ENCODE peak calls at places on chromosome 21, in six cellular contexts. R is A549, O is SK-N-SH, V is H1, S is GM12878, B is HepG2. X is an unnamed sample.

GRCh38 chr21:37712204-37712934 is 203.9 kb downstream of the KCNJ6 start:
- DNase-seq in V (peak), O (peak), B (peak), R (peak), S (no peak), X (peak)

GRCh38 chr21:46128983-46129571 is 26.3 kb downstream of the FTCD start:
- DNase-seq in B (no peak), S (no peak), V (no peak), O (no peak), R (no peak), X (no peak)

GRCh38 chr21:32278068-32278467 is 781 bp downstream of the MIS18A start:
- DNase-seq in S (no peak), V (no peak), O (peak), B (no peak), R (no peak), X (no peak)

GRCh38 chr21:46110499-46111192 is 12.7 kb downstream of the COL6A2 start:
- DNase-seq in B (no peak), O (peak), V (no peak), R (no peak), S (no peak), X (no peak)

GRCh38 chr21:44750675-44751025 is 39.3 kb upstream of the TSPEAR start:
- DNase-seq in R (no peak), V (no peak), S (no peak), B (no peak), O (no peak), X (no peak)

GRCh38 chr21:28334407-28334806 is 658.3 kb downstream of the LTN1 start:
- DNase-seq in S (no peak), O (no peak), R (no peak), V (no peak), B (no peak), X (no peak)

GRCh38 chr21:26070822-26071425 is 99.6 kb downstream of the APP start:
- DNase-seq in R (peak), V (no peak), S (no peak), O (peak), B (no peak), X (no peak)

GRCh38 chr21:26790289-26790688 is 54.9 kb downstream of the ADAMTS1 start:
- DNase-seq in S (no peak), B (no peak), V (no peak), R (no peak), O (no peak), X (no peak)

GRCh38 chr21:17578162-17578561 is 34.5 kb downstream of the BTG3 start:
- DNase-seq in O (no peak), B (no peak), S (no peak), V (no peak), R (no peak), X (no peak)

GRCh38 chr21:44874497-44875331 is 1.2 kb upstream of the PTTG1IP start:
- DNase-seq in R (no peak), S (no peak), B (no peak), V (no peak), O (no peak), X (no peak)

GRCh38 chr21:45880097-45881068 is 101.2 kb upstream of the COL6A1 start:
- DNase-seq in S (no peak), B (peak), O (peak), R (peak), V (peak), X (peak)

GRCh38 chr21:25039461-25040380 is 567.6 kb downstream of the MRPL39 start:
- DNase-seq in R (no peak), O (no peak), B (no peak), S (peak), V (no peak), X (no peak)

GRCh38 chr21:19123053-19123452 is 719.5 kb upstream of the TMPRSS15 start:
- DNase-seq in O (no peak), B (no peak), S (no peak), R (no peak), V (no peak), X (no peak)

GRCh38 chr21:45747802-45748445 is 104.4 kb downstream of the PCBP3 start:
- DNase-seq in O (peak), R (peak), S (no peak), B (no peak), V (no peak), X (no peak)

GRCh38 chr21:40117236-40117635 is 250.0 kb downstream of the PCP4 start:
- DNase-seq in B (no peak), V (no peak), R (no peak), S (no peak), O (no peak), X (no peak)

GRCh38 chr21:45176141-45176540 is 101.8 kb downstream of the ADARB1 start:
- DNase-seq in B (no peak), V (no peak), O (no peak), R (no peak), S (no peak), X (no peak)

GRCh38 chr21:39681845-39682244 is 63.1 kb upstream of the IGSF5 start:
- DNase-seq in B (no peak), V (no peak), S (no peak), O (no peak), R (peak), X (no peak)

GRCh38 chr21:45270306-45270821 is 17.3 kb downstream of the POFUT2 start:
- DNase-seq in S (no peak), B (no peak), R (peak), O (no peak), V (no peak), X (no peak)

GRCh38 chr21:46181436-46181835 is 2.8 kb downstream of the SPATC1L start:
- DNase-seq in R (no peak), O (no peak), V (no peak), S (no peak), B (no peak), X (peak)

GRCh38 chr21:14846619-14847018 is 218.2 kb downstream of the NRIP1 start:
- DNase-seq in S (no peak), V (no peak), B (no peak), R (no peak), O (no peak), X (no peak)

GRCh38 chr21:41581592-41582228 is 73.8 kb upstream of the TMPRSS2 start:
- DNase-seq in S (no peak), B (no peak), R (no peak), V (no peak), O (no peak), X (no peak)

GRCh38 chr21:46457801-46458314 is 833 bp upstream of the DIP2A start:
- DNase-seq in V (no peak), S (no peak), B (peak), O (peak), R (peak), X (peak)

GRCh38 chr21:38165466-38166213 is 91.2 kb upstream of the KCNJ15 start:
- DNase-seq in O (peak), R (no peak), S (no peak), V (no peak), B (no peak), X (no peak)

GRCh38 chr21:15152591-15152990 is 87.8 kb upstream of the NRIP1 start:
- DNase-seq in B (no peak), R (no peak), O (no peak), V (no peak), S (no peak), X (no peak)

GRCh38 chr21:45021428-45022347 is 52.7 kb upstream of the ADARB1 start:
- DNase-seq in B (peak), V (no peak), R (no peak), S (no peak), O (no peak), X (no peak)

GRCh38 chr21:33374080-33374873 is 28.9 kb upstream of the IFNGR2 start:
- DNase-seq in V (no peak), R (peak), O (peak), B (peak), S (no peak), X (no peak)

GRCh38 chr21:15004721-15005370 is 60.0 kb downstream of the NRIP1 start:
- DNase-seq in R (no peak), S (no peak), B (no peak), V (no peak), O (no peak), X (no peak)

GRCh38 chr21:15566692-15567091 is 163.1 kb upstream of the USP25 start:
- DNase-seq in V (no peak), R (no peak), S (no peak), B (no peak), O (peak), X (no peak)

GRCh38 chr21:46099476-46099875 is 1.6 kb downstream of the COL6A2 start:
- DNase-seq in O (peak), S (no peak), V (no peak), B (peak), R (no peak), X (no peak)

GRCh38 chr21:21101911-21102310 is 103.7 kb downstream of the NCAM2 start:
- DNase-seq in V (no peak), S (no peak), R (no peak), O (peak), B (peak), X (peak)

GRCh38 chr21:15775981-15776380 is 46.2 kb downstream of the USP25 start:
- DNase-seq in S (no peak), O (no peak), B (no peak), R (no peak), V (no peak), X (no peak)

GRCh38 chr21:30981403-30981802 is 56.9 kb downstream of the KRTAP19-8 start:
- DNase-seq in B (no peak), S (no peak), V (no peak), R (no peak), O (no peak), X (no peak)

GRCh38 chr21:30988706-30989105 is 49.6 kb downstream of the KRTAP19-8 start:
- DNase-seq in R (no peak), O (no peak), V (no peak), B (no peak), S (no peak), X (no peak)

GRCh38 chr21:30990514-30991304 is 47.6 kb downstream of the KRTAP19-8 start:
- DNase-seq in O (no peak), B (no peak), S (no peak), R (no peak), V (no peak), X (no peak)

GRCh38 chr21:30984897-30985296 is 53.4 kb downstream of the KRTAP19-8 start:
- DNase-seq in O (no peak), V (no peak), B (no peak), R (no peak), S (no peak), X (no peak)

GRCh38 chr21:30986966-30987365 is 51.3 kb downstream of the KRTAP19-8 start:
- DNase-seq in V (no peak), B (no peak), S (no peak), R (no peak), O (no peak), X (no peak)
- TF ChIP-seq CHD2 in V (no peak), B (no peak), S (no peak), R (no peak), O (no peak), X (no peak)

GRCh38 chr21:35430260-35430659 is 381.2 kb upstream of the RUNX1 start:
- DNase-seq in V (no peak), S (no peak), O (no peak), B (no peak), R (no peak), X (no peak)

GRCh38 chr21:35428041-35428400 is 378.9 kb upstream of the RUNX1 start:
- DNase-seq in R (no peak), V (no peak), O (no peak), S (no peak), B (no peak), X (no peak)

GRCh38 chr21:35428489-35428888 is 379.4 kb upstream of the RUNX1 start:
- DNase-seq in R (no peak), S (no peak), B (no peak), O (no peak), V (no peak), X (no peak)

GRCh38 chr21:35427320-35428040 is 378.4 kb upstream of the RUNX1 start:
- DNase-seq in S (no peak), B (no peak), V (no peak), R (no peak), O (no peak), X (no peak)

GRCh38 chr21:35428927-35429326 is 379.8 kb upstream of the RUNX1 start:
- DNase-seq in S (no peak), R (no peak), B (no peak), O (no peak), V (no peak), X (no peak)
- TF ChIP-seq CHD2 in S (no peak), R (no peak), B (no peak), O (no peak), V (no peak), X (no peak)

GRCh38 chr21:36065497-36066036 is 4.3 kb upstream of the CBR1 start:
- DNase-seq in B (peak), S (no peak), R (no peak), V (no peak), O (no peak), X (peak)
- TF ChIP-seq CHD2 in B (no peak), S (no peak), R (no peak), V (no peak), O (no peak), X (no peak)

GRCh38 chr21:42781150-42781980 is 98.0 kb downstream of the WDR4 start:
- DNase-seq in R (no peak), S (no peak), O (peak), V (no peak), B (peak), X (no peak)
- TF ChIP-seq CHD2 in R (no peak), S (no peak), O (peak), V (peak), B (no peak), X (no peak)

X was measured in K562.